ENCODE peak calls at places on chromosomes 1 and 21, in four cellular contexts. Y, V, H and A are unnamed samples.

GRCh38 chr21:36104306-36105300 is 30.3 kb upstream of the CBR3 start:
- DNase-seq in Y (no peak), V (no peak), H (peak; percentile 46), A (no peak)

GRCh38 chr1:209870151-209870831 is 42.5 kb downstream of the UTP25 start:
- DNase-seq in Y (no peak), V (no peak), H (no peak), A (no peak)

GRCh38 chr1:21238141-21238800 is 52.0 kb downstream of the ECE1 start:
- DNase-seq in Y (no peak), V (no peak), H (no peak), A (no peak)

GRCh38 chr1:162035241-162035640 is 11.6 kb upstream of the OLFML2B start:
- DNase-seq in Y (no peak), V (no peak), H (no peak), A (no peak)

GRCh38 chr1:16925635-16926490 is 4.1 kb downstream of the CROCC start:
- DNase-seq in Y (no peak), V (peak; percentile 76), H (no peak), A (no peak)

GRCh38 chr1:104878203-104878911 is 1128.7 kb downstream of the AMY1C start:
- DNase-seq in Y (no peak), V (no peak), H (no peak), A (no peak)

GRCh38 chr1:175146535-175147213 is 45.9 kb downstream of the KIAA0040 start:
- DNase-seq in Y (peak; percentile 60), V (peak; percentile 92), H (peak; percentile 67), A (no peak)

GRCh38 chr1:16070640-16071355 is 2.7 kb downstream of the FAM131C start:
- DNase-seq in Y (no peak), V (no peak), H (no peak), A (no peak)

GRCh38 chr1:243977104-243977503 is 74.0 kb upstream of the ZBTB18 start:
- DNase-seq in Y (no peak), V (no peak), H (no peak), A (no peak)

GRCh38 chr1:227392984-227393764 is 74.9 kb upstream of the CDC42BPA start:
- DNase-seq in Y (no peak), V (no peak), H (no peak), A (no peak)

GRCh38 chr1:30537279-30537678 is 186.1 kb downstream of the MATN1 start:
- DNase-seq in Y (no peak), V (no peak), H (no peak), A (no peak)

GRCh38 chr1:94049791-94050190 is 71.2 kb downstream of the ABCA4 start:
- DNase-seq in Y (no peak), V (no peak), H (no peak), A (no peak)

GRCh38 chr1:178513278-178513983 is 522 bp downstream of the TEX35 start:
- DNase-seq in Y (no peak), V (no peak), H (peak; percentile 49), A (no peak)

GRCh38 chr1:39305555-39305954 is 101.1 kb downstream of the MACF1 start:
- DNase-seq in Y (peak; percentile 4), V (no peak), H (no peak), A (no peak)

GRCh38 chr1:43525995-43526394 is 4.7 kb upstream of the PTPRF start:
- DNase-seq in Y (peak; percentile 72), V (no peak), H (no peak), A (peak; percentile 62)

GRCh38 chr1:53686371-53687267 is 52.3 kb downstream of the GLIS1 start:
- DNase-seq in Y (no peak), V (no peak), H (no peak), A (no peak)

GRCh38 chr21:45069711-45070110 is 4.7 kb upstream of the ADARB1 start:
- DNase-seq in Y (no peak), V (no peak), H (no peak), A (no peak)

GRCh38 chr1:2856076-2856390 is 54.5 kb upstream of the TTC34 start:
- DNase-seq in Y (no peak), V (peak; percentile 67), H (no peak), A (no peak)

GRCh38 chr1:234500269-234500668 is 21.3 kb upstream of the TARBP1 start:
- DNase-seq in Y (no peak), V (no peak), H (no peak), A (no peak)

GRCh38 chr1:218377143-218377660 is 32.1 kb downstream of the TGFB2 start:
- DNase-seq in Y (peak; percentile 93), V (no peak), H (no peak), A (peak; percentile 91)

GRCh38 chr1:210332719-210333398 is 4.2 kb downstream of the HHAT start:
- DNase-seq in Y (no peak), V (no peak), H (no peak), A (no peak)

GRCh38 chr1:44514673-44515072 is 109.6 kb downstream of the RNF220 start:
- DNase-seq in Y (no peak), V (no peak), H (no peak), A (no peak)

GRCh38 chr1:160217466-160218165 is 12.4 kb downstream of the PEA15 start:
- DNase-seq in Y (no peak), V (no peak), H (no peak), A (no peak)

GRCh38 chr1:215146252-215146975 is 63.9 kb downstream of the KCNK2 start:
- DNase-seq in Y (peak; percentile 35), V (no peak), H (no peak), A (no peak)

GRCh38 chr1:82455342-82455741 is 654.6 kb downstream of the ADGRL2 start:
- DNase-seq in Y (no peak), V (no peak), H (no peak), A (no peak)

GRCh38 chr1:34898220-34898820 is 31.1 kb downstream of the DLGAP3 start:
- DNase-seq in Y (no peak), V (no peak), H (no peak), A (no peak)

GRCh38 chr1:112717263-112717662 is 2.1 kb upstream of the PPM1J start:
- DNase-seq in Y (no peak), V (no peak), H (no peak), A (no peak)

GRCh38 chr1:43366601-43367025 is 1.2 kb downstream of the ELOVL1 start:
- DNase-seq in Y (no peak), V (no peak), H (no peak), A (no peak)

GRCh38 chr1:207898260-207898659 is 12.7 kb downstream of the CD34 start:
- DNase-seq in Y (no peak), V (no peak), H (no peak), A (no peak)

GRCh38 chr1:110707257-110707656 is 32.5 kb upstream of the KCNA3 start:
- DNase-seq in Y (no peak), V (no peak), H (no peak), A (no peak)

GRCh38 chr1:54335396-54336056 is 70.7 kb downstream of the SSBP3 start:
- DNase-seq in Y (no peak), V (no peak), H (peak; percentile 58), A (no peak)

GRCh38 chr1:207407655-207408256 is 46.4 kb upstream of the CR2 start:
- DNase-seq in Y (no peak), V (no peak), H (no peak), A (no peak)

GRCh38 chr1:74180490-74180889 is 17.5 kb downstream of the LRRIQ3 start:
- DNase-seq in Y (no peak), V (no peak), H (no peak), A (no peak)

GRCh38 chr1:6688757-6689156 is 12.9 kb downstream of the DNAJC11 start:
- DNase-seq in Y (no peak), V (no peak), H (no peak), A (no peak)

GRCh38 chr21:32114434-32115063 is 164.3 kb downstream of the MIS18A start:
- DNase-seq in Y (no peak), V (no peak), H (no peak), A (no peak)

GRCh38 chr21:14773777-14774345 is 227.7 kb upstream of the SAMSN1 start:
- DNase-seq in Y (peak; percentile 19), V (no peak), H (peak; percentile 15), A (peak; percentile 7)